ENCODE peak calls at places on chromosome 12, in four cellular contexts. S, L, V and Y are unnamed samples.

GRCh38 chr12:111033281-111034147 is 113.1 kb upstream of the MYL2 start:
- DNase-seq in S (peak), L (no peak), V (no peak), Y (no peak)

GRCh38 chr12:21989819-21990412 is 48.7 kb upstream of the ABCC9 start:
- DNase-seq in S (no peak), L (peak), V (peak), Y (no peak)

GRCh38 chr12:9651265-9651729 is 18.2 kb upstream of the CLEC2D start:
- DNase-seq in S (no peak), L (peak), V (peak), Y (no peak)

GRCh38 chr12:12467701-12468218 is 94.9 kb downstream of the DUSP16 start:
- DNase-seq in S (no peak), L (no peak), V (no peak), Y (no peak)

GRCh38 chr12:26871985-26872384 is 39.0 kb upstream of the ITPR2 start:
- DNase-seq in S (no peak), L (no peak), V (no peak), Y (no peak)

GRCh38 chr12:64890873-64891468 is 66.5 kb downstream of the TBC1D30 start:
- DNase-seq in S (no peak), L (peak), V (peak), Y (peak)

GRCh38 chr12:109276160-109276559 is 32.9 kb downstream of the FOXN4 start:
- DNase-seq in S (no peak), L (no peak), V (no peak), Y (no peak)

GRCh38 chr12:20457582-20457981 is 89.2 kb downstream of the PDE3A start:
- DNase-seq in S (no peak), L (no peak), V (no peak), Y (no peak)

GRCh38 chr12:62631531-62632520 is 165.2 kb downstream of the MON2 start:
- DNase-seq in S (peak), L (peak), V (peak), Y (no peak)

GRCh38 chr12:54285150-54286041 is 4.9 kb downstream of the HNRNPA1 start:
- DNase-seq in S (no peak), L (no peak), V (no peak), Y (no peak)
- H3K4me3 ChIP-seq in S (peak), L (peak), V (no peak), Y (peak)

GRCh38 chr12:49359671-49360070 is 7.6 kb upstream of the SPATS2 start:
- DNase-seq in S (no peak), L (no peak), V (no peak), Y (no peak)

GRCh38 chr12:49352351-49352750 is 5.7 kb downstream of the DNAJC22 start:
- DNase-seq in S (no peak), L (no peak), V (no peak), Y (no peak)

GRCh38 chr12:49355913-49356312 is 9.2 kb downstream of the DNAJC22 start:
- DNase-seq in S (no peak), L (no peak), V (no peak), Y (no peak)

GRCh38 chr12:49358548-49359141 is 8.6 kb upstream of the SPATS2 start:
- DNase-seq in S (peak), L (peak), V (no peak), Y (no peak)

DNA sequence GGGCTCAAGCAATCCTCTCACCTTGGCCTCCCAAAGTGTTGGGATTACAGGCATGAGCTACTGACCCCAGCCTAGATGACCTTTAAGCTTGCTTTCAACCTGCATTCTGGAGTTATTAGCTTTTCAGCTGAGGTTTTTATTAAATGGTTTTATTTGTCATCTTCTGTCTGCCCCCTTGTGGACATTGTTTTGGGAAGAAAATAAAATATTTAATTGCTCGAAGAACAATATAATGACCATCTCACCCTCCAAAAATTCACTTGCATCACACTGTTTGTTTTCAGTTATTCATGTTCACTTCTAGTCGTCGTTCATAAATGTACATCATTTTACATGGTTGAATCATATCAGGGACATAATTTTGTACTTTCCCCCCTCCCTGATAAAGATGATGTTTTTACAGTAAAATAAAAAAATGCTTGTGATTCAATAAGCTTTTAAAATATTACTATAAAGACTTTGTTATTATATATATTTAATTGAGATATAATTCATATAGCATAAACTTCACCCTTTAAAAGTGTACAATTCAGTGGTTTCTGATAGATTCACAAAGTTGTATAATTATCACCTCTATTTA is 10.1 kb upstream of the SPATS2 start:
- DNase-seq in S (no peak), L (no peak), V (no peak), Y (no peak)
- TF ChIP-seq CTCF in S (peak), L (peak), V (peak), Y (peak)

DNA sequence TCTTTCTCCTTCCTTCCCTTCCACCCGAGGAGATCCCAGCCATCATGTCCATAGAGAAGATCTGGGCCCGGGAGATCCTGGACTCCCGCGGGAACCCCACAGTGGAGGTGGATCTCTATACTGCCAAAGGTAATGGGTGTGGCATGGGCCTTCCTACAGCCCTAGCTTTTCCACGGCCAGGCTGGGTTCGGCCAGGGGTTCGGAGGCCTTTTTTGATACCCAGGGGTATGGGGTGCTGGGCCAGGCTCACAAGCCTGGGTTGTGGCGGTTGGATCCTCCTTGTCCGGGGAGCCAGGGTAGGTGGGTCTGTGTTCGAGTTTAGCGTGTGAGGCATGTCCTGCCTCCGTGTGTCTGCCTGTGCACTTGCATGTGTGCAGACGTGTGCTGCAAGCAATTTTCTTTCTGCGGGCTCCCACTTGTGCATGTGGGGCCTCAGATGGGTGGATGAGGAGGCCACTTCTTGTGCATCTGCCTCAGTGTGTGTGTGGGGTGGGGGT is 1.5 kb downstream of the ENO2 start:
- DNase-seq in S (no peak), L (no peak), V (no peak), Y (no peak)
- H3K4me3 ChIP-seq in S (peak), L (no peak), V (no peak), Y (peak)

GRCh38 chr12:2356601-2357125 is 303.9 kb downstream of the CACNA1C start:
- DNase-seq in S (no peak), L (no peak), V (no peak), Y (no peak)

GRCh38 chr12:2360630-2361170 is 307.9 kb downstream of the CACNA1C start:
- DNase-seq in S (no peak), L (no peak), V (no peak), Y (no peak)

GRCh38 chr12:2358986-2359658 is 306.3 kb downstream of the CACNA1C start:
- DNase-seq in S (no peak), L (no peak), V (no peak), Y (no peak)

GRCh38 chr12:2363836-2364565 is 311.2 kb downstream of the CACNA1C start:
- DNase-seq in S (no peak), L (no peak), V (no peak), Y (no peak)

DNA sequence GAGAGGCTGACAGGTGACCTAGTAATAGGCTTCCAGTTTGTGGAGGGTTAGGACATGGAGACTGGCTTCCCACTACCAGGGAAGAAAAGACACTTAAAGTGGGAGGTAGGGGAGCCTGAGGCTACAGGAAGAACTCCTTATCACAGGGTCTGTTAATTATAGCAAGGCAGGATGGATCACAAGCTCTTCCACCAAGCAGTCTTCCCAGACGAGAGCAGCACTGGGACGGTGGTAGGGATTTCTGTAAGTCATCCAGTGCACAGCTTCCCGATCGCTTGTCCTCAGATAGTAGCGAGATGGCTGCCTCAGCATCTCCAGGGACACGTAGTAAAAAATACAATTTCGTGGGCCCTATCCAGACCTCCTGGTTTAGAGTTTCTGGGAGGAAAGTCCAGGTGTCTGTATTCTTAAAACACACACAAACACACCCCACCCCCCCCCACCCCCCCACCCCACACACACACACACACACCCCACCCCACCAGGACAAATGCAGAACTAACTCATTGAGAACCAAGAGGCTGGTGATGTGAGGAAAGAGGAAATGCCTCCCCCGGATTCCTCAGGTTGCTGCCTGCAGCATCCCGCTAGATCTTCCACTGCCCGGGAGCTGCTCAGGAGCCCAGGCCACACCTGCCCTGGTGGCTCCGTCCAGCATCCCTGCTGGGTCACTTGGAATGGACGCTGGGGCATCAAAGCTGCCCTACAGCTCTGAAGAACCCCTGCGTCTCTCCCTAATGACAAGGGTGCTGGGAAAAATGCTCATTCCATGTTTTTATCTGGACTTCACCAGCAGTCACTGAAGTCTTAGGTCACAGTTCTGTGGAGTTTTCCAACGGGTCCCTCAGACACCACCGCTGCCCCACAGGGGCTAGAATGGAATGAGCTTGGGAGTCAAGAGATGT is 307.2 kb downstream of the CACNA1C start:
- DNase-seq in S (no peak), L (no peak), V (no peak), Y (no peak)
- TF ChIP-seq CTCF in S (no peak), L (no peak), V (no peak), Y (no peak)

GRCh38 chr12:58916891-58917570 is 3.3 kb downstream of the LRIG3 start:
- DNase-seq in S (no peak), L (peak), V (peak), Y (peak)
- H3K4me3 ChIP-seq in S (no peak), L (peak), V (peak), Y (peak)

DNA sequence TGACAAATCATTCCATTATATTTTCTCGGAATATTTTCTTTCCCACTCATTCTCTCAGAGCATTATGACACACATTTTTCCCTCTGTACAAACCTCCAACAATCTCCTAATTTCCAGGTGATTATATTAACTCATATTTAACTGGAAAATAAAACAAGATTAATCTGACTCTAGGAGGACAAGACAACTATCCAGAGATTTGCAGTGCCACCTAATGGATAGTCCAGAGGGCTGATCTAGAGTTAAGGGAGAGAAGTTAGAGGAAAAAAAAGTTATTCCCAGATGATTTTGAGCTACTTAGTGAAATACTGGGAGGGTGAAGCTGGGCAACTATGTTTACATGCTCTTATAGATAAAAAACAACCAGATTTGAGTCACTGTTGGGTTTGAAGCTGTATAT is 161.7 kb downstream of the ALX1 start:
- DNase-seq in S (no peak), L (peak), V (no peak), Y (no peak)
- TF ChIP-seq CTCF in S (peak), L (peak), V (no peak), Y (peak)

GRCh38 chr12:82682851-82683261 is 3.9 kb upstream of the TMTC2 start:
- DNase-seq in S (no peak), L (no peak), V (no peak), Y (no peak)
- H3K4me3 ChIP-seq in S (no peak), L (no peak), V (no peak), Y (no peak)

GRCh38 chr12:29241821-29242591 is 92.9 kb downstream of the FAR2 start:
- DNase-seq in S (peak), L (peak), V (peak), Y (peak)
- TF ChIP-seq CTCF in S (peak), L (peak), V (peak), Y (peak)

GRCh38 chr12:51663390-51663789 is 72.4 kb downstream of the SCN8A start:
- DNase-seq in S (no peak), L (no peak), V (no peak), Y (no peak)
- H3K4me3 ChIP-seq in S (no peak), L (no peak), V (no peak), Y (no peak)

GRCh38 chr12:25677180-25677937 is 124.3 kb upstream of the LMNTD1 start:
- DNase-seq in S (no peak), L (no peak), V (no peak), Y (no peak)
- TF ChIP-seq CTCF in S (no peak), L (no peak), V (peak), Y (peak)